ENCODE peak calls at places on chromosomes 4 and X, in nine cellular contexts. P, U, B, E, S, J, Q, R and O are unnamed samples.

GRCh38 chrX:79270401-79270800 is 96.7 kb downstream of the ITM2A start:
- DNase-seq in P (no peak), U (no peak), B (peak), E (no peak), S (no peak), J (no peak), Q (peak), R (no peak), O (peak)

GRCh38 chrX:70132244-70132643 is 1.0 kb upstream of the IGBP1 start:
- DNase-seq in P (no peak), U (no peak), B (no peak), E (no peak), S (no peak), J (no peak), Q (peak), R (no peak), O (no peak)

GRCh38 chr4:105273230-105273629 is 126.6 kb downstream of the TET2 start:
- DNase-seq in P (no peak), U (no peak), B (no peak), E (no peak), S (no peak), J (no peak), Q (no peak), R (no peak), O (no peak)

GRCh38 chrX:2875798-2876399 is 47.2 kb downstream of the GYG2 start:
- DNase-seq in P (no peak), U (no peak), B (peak), E (no peak), S (no peak), J (no peak), Q (no peak), R (no peak), O (no peak)

GRCh38 chr4:171203425-171203824 is 609.8 kb upstream of the GALNTL6 start:
- DNase-seq in P (no peak), U (no peak), B (no peak), E (no peak), S (no peak), J (peak), Q (no peak), R (no peak), O (no peak)

GRCh38 chr4:168197926-168198325 is 105.6 kb downstream of the ANXA10 start:
- DNase-seq in P (peak), U (no peak), B (no peak), E (no peak), S (no peak), J (no peak), Q (no peak), R (no peak), O (no peak)

GRCh38 chr4:82524570-82525152 is 37.1 kb downstream of the TMEM150C start:
- DNase-seq in P (no peak), U (no peak), B (no peak), E (no peak), S (no peak), J (no peak), Q (no peak), R (no peak), O (no peak)

GRCh38 chr4:16106956-16107355 is 23.1 kb upstream of the PROM1 start:
- DNase-seq in P (no peak), U (no peak), B (no peak), E (no peak), S (no peak), J (no peak), Q (no peak), R (no peak), O (no peak)

GRCh38 chr4:70722199-70722791 is 531 bp downstream of the RUFY3 start:
- DNase-seq in P (peak), U (no peak), B (no peak), E (peak), S (peak), J (peak), Q (peak), R (peak), O (no peak)

GRCh38 chr4:177351611-177352010 is 41.9 kb downstream of the NEIL3 start:
- DNase-seq in P (no peak), U (no peak), B (no peak), E (no peak), S (no peak), J (no peak), Q (peak), R (no peak), O (no peak)

GRCh38 chr4:38800956-38801450 is 3.6 kb downstream of the TLR1 start:
- DNase-seq in P (no peak), U (no peak), B (no peak), E (no peak), S (no peak), J (no peak), Q (no peak), R (no peak), O (no peak)

GRCh38 chrX:40166582-40166981 is 68.8 kb upstream of the BCOR start:
- DNase-seq in P (peak), U (no peak), B (no peak), E (no peak), S (peak), J (peak), Q (no peak), R (no peak), O (no peak)

GRCh38 chrX:134431894-134432293 is 28.1 kb upstream of the HPRT1 start:
- DNase-seq in P (peak), U (no peak), B (no peak), E (no peak), S (no peak), J (no peak), Q (no peak), R (no peak), O (no peak)

GRCh38 chrX:35711281-35711680 is 86.9 kb upstream of the MAGEB16 start:
- DNase-seq in P (no peak), U (no peak), B (no peak), E (no peak), S (no peak), J (no peak), Q (no peak), R (no peak), O (no peak)